ENCODE peak calls at places on chromosome 17, in seven cellular contexts. V is heart right ventricle; C is neural progenitor cell; A is CD4-positive, alpha-beta memory T cell; Z is lung; F is stomach; Q is body of pancreas. M is an unnamed sample.

GRCh38 chr17:82055023-82055964 is 3.6 kb downstream of the GPS1 start:
- DNase-seq in Z (no peak), A (no peak), F (no peak), Q (no peak), V (no peak), C (no peak), M (no peak)

GRCh38 chr17:45784583-45785372 is 658 bp downstream of the CRHR1 start:
- DNase-seq in F (peak; percentile 49), V (no peak), Z (no peak), Q (peak; percentile 25), A (peak; percentile 29), C (peak; percentile 79), M (peak; percentile 17)

GRCh38 chr17:81870155-81870977 is 771 bp downstream of the ARHGDIA start:
- DNase-seq in A (peak; percentile 47), C (peak; percentile 69), V (peak; percentile 35), F (peak; percentile 40), Q (peak; percentile 61), Z (no peak), M (peak; percentile 61)

GRCh38 chr17:17403899-17404576 is 72.8 kb upstream of the MED9 start:
- DNase-seq in Z (no peak), C (no peak), Q (peak; percentile 33), F (no peak), A (peak; percentile 58), V (no peak), M (peak; percentile 58)

GRCh38 chr17:64118452-64118979 is 11.4 kb downstream of the ERN1 start:
- DNase-seq in Z (peak; percentile 74), F (peak; percentile 77), Q (peak; percentile 72), A (no peak), C (no peak), V (peak; percentile 48), M (no peak)

GRCh38 chr17:66347661-66348604 is 45.5 kb downstream of the PRKCA start:
- DNase-seq in Z (peak; percentile 42), A (no peak), F (no peak), C (no peak), V (no peak), Q (no peak), M (no peak)

GRCh38 chr17:10792156-10792555 is 11.7 kb downstream of the TMEM238L start:
- DNase-seq in A (no peak), C (no peak), F (peak; percentile 85), Z (no peak), Q (no peak), V (no peak), M (no peak)

GRCh38 chr17:40564883-40565744 is at the start of gene CCR7:
- DNase-seq in F (peak; percentile 15), Z (no peak), A (peak; percentile 85), Q (no peak), C (no peak), V (no peak), M (peak; percentile 92)

GRCh38 chr17:68657166-68657940 is 56.2 kb upstream of the FAM20A start:
- DNase-seq in F (no peak), C (no peak), Q (peak; percentile 8), V (no peak), A (no peak), Z (no peak), M (no peak)

GRCh38 chr17:82058855-82059249 is 6.8 kb downstream of the DUS1L start:
- DNase-seq in A (no peak), Z (no peak), C (no peak), F (no peak), V (no peak), Q (no peak), M (no peak)

GRCh38 chr17:67980456-67980855 is 15.8 kb downstream of the C17orf58 start:
- DNase-seq in Q (no peak), A (no peak), C (no peak), F (no peak), V (no peak), Z (no peak), M (no peak)

DNA sequence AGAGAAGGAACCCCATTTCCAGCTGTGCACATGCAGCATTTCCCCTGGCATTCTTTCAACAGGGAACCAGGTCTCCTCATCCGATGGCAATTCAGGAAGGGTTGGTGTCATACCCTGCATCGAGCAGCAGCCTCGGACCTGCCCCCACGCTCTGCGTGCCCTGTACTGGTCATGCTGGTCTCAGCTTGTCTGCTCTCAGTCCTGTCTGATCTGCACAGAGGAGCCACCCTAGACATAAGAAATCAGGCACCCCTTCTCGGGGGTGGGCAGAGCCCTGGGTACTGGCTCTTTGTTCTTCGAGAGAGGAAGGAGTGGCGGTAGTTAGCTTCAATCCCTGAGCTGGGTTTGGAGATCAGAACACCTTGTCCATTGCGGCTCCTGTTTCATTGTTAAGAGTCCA is 162.0 kb upstream of the RPH3AL start:
- DNase-seq in C (no peak), V (no peak), F (no peak), Q (no peak), Z (no peak), A (no peak), M (no peak)
- H3K9me3 ChIP-seq in C (no peaks in the 10 kb centered on the region), V (no peaks in the 10 kb centered on the region), F (no peaks in the 10 kb centered on the region), Q (no peaks in the 10 kb centered on the region), Z (no peaks in the 10 kb centered on the region), A (no peaks in the 10 kb centered on the region), M (peaks cover 2% of the 10 kb centered on the region)

DNA sequence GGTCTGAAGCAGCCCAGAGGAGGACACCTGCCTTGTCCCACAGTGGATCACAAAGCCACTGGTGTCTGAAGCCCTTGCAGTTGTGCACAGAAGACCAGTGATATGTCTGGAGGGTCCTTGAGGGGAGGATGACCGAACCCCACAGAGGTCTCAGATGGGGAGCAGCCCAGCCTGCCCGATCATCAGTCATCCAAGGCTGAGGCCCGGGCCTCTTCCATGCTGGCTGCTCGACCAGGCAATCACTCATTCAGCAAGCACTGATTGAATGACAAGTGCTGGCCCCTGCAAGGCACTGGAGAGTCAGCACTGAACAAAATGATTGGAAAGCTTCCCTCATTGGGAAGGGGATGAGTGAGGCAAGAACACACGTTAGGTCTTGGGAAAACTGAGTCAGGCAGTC is 10.5 kb downstream of the PIK3R5 start:
- DNase-seq in V (no peak), A (no peak), Q (no peak), C (no peak), Z (no peak), F (no peak), M (no peak)
- H3K27ac ChIP-seq in V (peak overlapping the region; percentile 55), A (peak overlapping the region; percentile 65), Q (no peak overlapping the region), C (no peak overlapping the region), Z (no peak overlapping the region), F (peak overlapping the region; percentile 41), M (peak overlapping the region; percentile 70)

GRCh38 chr17:27088767-27089078 is 205.2 kb upstream of the WSB1 start:
- DNase-seq in Q (no peak), A (no peak), V (no peak), C (no peak), F (no peak), Z (no peak), M (no peak)
- H3K9me3 ChIP-seq in Q (no peaks in the 10 kb centered on the region), A (no peaks in the 10 kb centered on the region), V (no peaks in the 10 kb centered on the region), C (peaks cover 26% of the 10 kb centered on the region), F (no peaks in the 10 kb centered on the region), Z (no peaks in the 10 kb centered on the region), M (no peaks in the 10 kb centered on the region)

DNA sequence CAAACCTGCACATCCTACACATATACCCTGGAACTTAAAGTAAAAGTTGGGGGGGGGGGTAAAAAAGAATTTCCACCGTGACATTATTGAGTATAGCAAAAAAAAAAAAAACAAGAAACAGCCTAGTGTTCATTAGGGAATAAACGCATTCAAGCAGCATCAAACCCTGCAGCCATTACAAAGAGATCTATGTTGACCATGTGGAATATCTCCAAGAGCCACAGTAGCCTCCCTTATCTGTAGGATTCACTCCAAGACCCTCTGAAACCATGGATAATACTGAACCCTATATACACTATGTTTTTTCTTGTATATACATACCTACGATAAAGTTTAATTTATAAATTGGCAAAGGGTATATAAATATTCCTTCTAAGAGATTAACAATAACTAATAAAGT is 5.6 kb upstream of the BIRC5 start:
- DNase-seq in Q (no peak), F (no peak), C (no peak), A (no peak), V (no peak), Z (no peak), M (no peak)
- H3K27ac ChIP-seq in Q (no peak overlapping the region), F (no peak overlapping the region), C (no peak overlapping the region), A (no peak overlapping the region), V (no peak overlapping the region), Z (no peak overlapping the region), M (no peak overlapping the region)

GRCh38 chr17:22692066-22692800 is 999.9 kb downstream of the KCNJ18 start:
- DNase-seq in C (no peak), Q (no peak), V (no peak), Z (peak; percentile 22), A (no peak), F (no peak), M (no peak)
- H3K9me3 ChIP-seq in C (peaks cover 39% of the 10 kb centered on the region), Q (no peaks in the 10 kb centered on the region), V (no peaks in the 10 kb centered on the region), Z (no peaks in the 10 kb centered on the region), A (no peaks in the 10 kb centered on the region), F (peaks cover 44% of the 10 kb centered on the region), M (peaks cover 13% of the 10 kb centered on the region)

GRCh38 chr17:31696184-31696602 is 162.9 kb downstream of the COPRS start:
- DNase-seq in F (peak; percentile 74), A (no peak), C (peak; percentile 94), Z (peak; percentile 50), V (peak; percentile 82), Q (peak; percentile 70), M (no peak)
- H3K27ac ChIP-seq in F (peak overlapping the region; percentile 22), A (no peak overlapping the region), C (peak overlapping the region; percentile 42), Z (peak overlapping the region; percentile 45), V (peak overlapping the region; percentile 75), Q (no peak overlapping the region), M (no peak overlapping the region)

GRCh38 chr17:5097101-5097834 is 14.4 kb downstream of the ZNF232 start:
- DNase-seq in C (peak; percentile 92), Q (peak; percentile 70), F (peak; percentile 30), A (peak; percentile 25), Z (no peak), V (peak; percentile 82), M (peak; percentile 48)
- H3K9me3 ChIP-seq in C (peaks cover 17% of the 10 kb centered on the region), Q (no peaks in the 10 kb centered on the region), F (peaks cover 57% of the 10 kb centered on the region), A (peaks cover 44% of the 10 kb centered on the region), Z (peaks cover 24% of the 10 kb centered on the region), V (peaks cover 38% of the 10 kb centered on the region), M (peaks cover 23% of the 10 kb centered on the region)

M was measured in naive thymus-derived CD4-positive, alpha-beta T cell.